ENCODE peak calls at places on chromosomes 11 and 22, in four cellular contexts. O is effector memory CD4-positive, alpha-beta T cell; Y is NCI-H524; H is NCI-H1417. E is an unnamed sample.

GRCh38 chr11:119015054-119015611 is 3.0 kb downstream of the RPS25 start:
- DNase-seq in H (no peak), O (no peak), Y (no peak), E (no peak)

GRCh38 chr22:20641919-20642579 is 131.9 kb upstream of the SERPIND1 start:
- DNase-seq in Y (no peak), O (no peak), H (no peak), E (no peak)

GRCh38 chr11:67315325-67315909 is 12.1 kb downstream of the SSH3 start:
- DNase-seq in H (no peak), O (no peak), Y (no peak), E (no peak)

GRCh38 chr11:124745835-124746620 is 6.0 kb downstream of the VSIG2 start:
- DNase-seq in H (peak), O (no peak), Y (no peak), E (no peak)

GRCh38 chr11:119721129-119722120 is 7.6 kb downstream of the NECTIN1 start:
- DNase-seq in O (no peak), Y (no peak), H (no peak), E (peak)

GRCh38 chr11:108221981-108222685 is at the start of gene NPAT:
- DNase-seq in Y (no peak), O (peak), H (no peak), E (no peak)

GRCh38 chr11:3710485-3711259 is 39.5 kb upstream of the CHRNA10 start:
- DNase-seq in H (no peak), O (no peak), Y (no peak), E (no peak)

GRCh38 chr11:113593698-113594308 is 112.3 kb downstream of the TMPRSS5 start:
- DNase-seq in H (no peak), O (no peak), Y (no peak), E (no peak)

GRCh38 chr11:70524096-70524922 is 126.0 kb downstream of the CTTN start:
- DNase-seq in O (no peak), Y (no peak), H (no peak), E (peak)

GRCh38 chr11:10488121-10488580 is 33.1 kb downstream of the AMPD3 start:
- DNase-seq in Y (no peak), H (no peak), O (no peak), E (no peak)

GRCh38 chr22:19991645-19992451 is 24.8 kb downstream of the ARVCF start:
- DNase-seq in Y (no peak), O (no peak), H (no peak), E (no peak)

GRCh38 chr11:68780829-68781228 is 29.5 kb upstream of the TESMIN start:
- DNase-seq in H (no peak), O (no peak), Y (no peak), E (no peak)

GRCh38 chr11:8092587-8093424 is 11.8 kb downstream of the TUB start:
- DNase-seq in O (no peak), Y (peak), H (peak), E (peak)

GRCh38 chr22:29308791-29309262 is 2.4 kb downstream of the GAS2L1 start:
- DNase-seq in Y (no peak), H (no peak), O (no peak), E (no peak)

GRCh38 chr11:29224739-29225384 is 792.0 kb downstream of the KCNA4 start:
- DNase-seq in Y (no peak), H (no peak), O (no peak), E (peak)

GRCh38 chr22:42338502-42338901 is 68.0 kb upstream of the TCF20 start:
- DNase-seq in O (no peak), Y (no peak), H (no peak), E (no peak)

GRCh38 chr11:46143049-46143806 is 22.0 kb upstream of the PHF21A start:
- DNase-seq in H (no peak), O (no peak), Y (no peak), E (no peak)

GRCh38 chr11:17405232-17406005 is 17.0 kb upstream of the KCNJ11 start:
- DNase-seq in H (no peak), O (no peak), Y (peak), E (no peak)

GRCh38 chr11:72439455-72439854 is 5.1 kb upstream of the CLPB start:
- DNase-seq in Y (no peak), H (no peak), O (no peak), E (no peak)

GRCh38 chr11:94964934-94965333 is 8.4 kb downstream of the CWC15 start:
- DNase-seq in H (no peak), Y (no peak), O (no peak), E (no peak)

GRCh38 chr11:925158-925495 is 543 bp upstream of the AP2A2 start:
- DNase-seq in O (no peak), H (no peak), Y (no peak), E (no peak)

GRCh38 chr11:69300124-69301032 is 6.4 kb downstream of the MYEOV start:
- DNase-seq in Y (no peak), O (no peak), H (no peak), E (no peak)

GRCh38 chr11:26849009-26849408 is 127.1 kb upstream of the SLC5A12 start:
- DNase-seq in H (no peak), O (no peak), Y (no peak), E (no peak)